ENCODE peak calls at places on chromosomes 2 and 18, in five cellular contexts. One of them, this sample, is unnamed.

GRCh38 chr2:218011641-218012040 is 8.8 kb upstream of the TNS1 start:
- DNase-seq in KBM-7: no peak
- DNase-seq in left kidney: no peak
- DNase-seq in activated CD8-positive, alpha-beta T cell treated with anti-CD3 and anti-CD28 coated beads for 36 hours: no peak
- DNase-seq in EL: no peak
- DNase-seq in this sample: no peak

GRCh38 chr2:68291317-68291716 is 28.4 kb downstream of the CNRIP1 start:
- DNase-seq in KBM-7: no peak
- DNase-seq in left kidney: no peak
- DNase-seq in activated CD8-positive, alpha-beta T cell treated with anti-CD3 and anti-CD28 coated beads for 36 hours: no peak
- DNase-seq in EL: no peak
- DNase-seq in this sample: no peak

GRCh38 chr18:55381277-55381676 is 206.7 kb downstream of the TCF4 start:
- DNase-seq in KBM-7: no peak
- DNase-seq in left kidney: no peak
- DNase-seq in activated CD8-positive, alpha-beta T cell treated with anti-CD3 and anti-CD28 coated beads for 36 hours: no peak
- DNase-seq in EL: peak; percentile 59
- DNase-seq in this sample: no peak

GRCh38 chr2:15838481-15838880 is 101.9 kb upstream of the MYCN start:
- DNase-seq in KBM-7: no peak
- DNase-seq in left kidney: no peak
- DNase-seq in activated CD8-positive, alpha-beta T cell treated with anti-CD3 and anti-CD28 coated beads for 36 hours: no peak
- DNase-seq in EL: no peak
- DNase-seq in this sample: no peak

GRCh38 chr2:183541766-183542165 is 417.5 kb downstream of the NUP35 start:
- DNase-seq in KBM-7: no peak
- DNase-seq in left kidney: no peak
- DNase-seq in activated CD8-positive, alpha-beta T cell treated with anti-CD3 and anti-CD28 coated beads for 36 hours: no peak
- DNase-seq in EL: peak; percentile 65
- DNase-seq in this sample: peak; percentile 52

GRCh38 chr2:223100061-223100511 is 48.1 kb downstream of the KCNE4 start:
- DNase-seq in KBM-7: no peak
- DNase-seq in left kidney: peak; percentile 73
- DNase-seq in activated CD8-positive, alpha-beta T cell treated with anti-CD3 and anti-CD28 coated beads for 36 hours: no peak
- DNase-seq in EL: peak; percentile 81
- DNase-seq in this sample: no peak

GRCh38 chr18:56302161-56302560 is 336.2 kb downstream of the TXNL1 start:
- DNase-seq in KBM-7: no peak
- DNase-seq in left kidney: no peak
- DNase-seq in activated CD8-positive, alpha-beta T cell treated with anti-CD3 and anti-CD28 coated beads for 36 hours: no peak
- DNase-seq in EL: no peak
- DNase-seq in this sample: no peak

GRCh38 chr2:167637726-167638125 is 609.7 kb downstream of the STK39 start:
- DNase-seq in KBM-7: no peak
- DNase-seq in left kidney: no peak
- DNase-seq in activated CD8-positive, alpha-beta T cell treated with anti-CD3 and anti-CD28 coated beads for 36 hours: no peak
- DNase-seq in EL: no peak
- DNase-seq in this sample: no peak

GRCh38 chr18:58228176-58228575 is 184.2 kb downstream of the NEDD4L start:
- DNase-seq in KBM-7: no peak
- DNase-seq in left kidney: no peak
- DNase-seq in activated CD8-positive, alpha-beta T cell treated with anti-CD3 and anti-CD28 coated beads for 36 hours: no peak
- DNase-seq in EL: no peak
- DNase-seq in this sample: no peak

GRCh38 chr2:152525277-152525838 is 190.4 kb downstream of the FMNL2 start:
- DNase-seq in KBM-7: no peak
- DNase-seq in left kidney: no peak
- DNase-seq in activated CD8-positive, alpha-beta T cell treated with anti-CD3 and anti-CD28 coated beads for 36 hours: no peak
- DNase-seq in EL: peak; percentile 90
- DNase-seq in this sample: peak; percentile 63

GRCh38 chr2:174873457-174873856 is 109.2 kb upstream of the CHRNA1 start:
- DNase-seq in KBM-7: no peak
- DNase-seq in left kidney: no peak
- DNase-seq in activated CD8-positive, alpha-beta T cell treated with anti-CD3 and anti-CD28 coated beads for 36 hours: no peak
- DNase-seq in EL: peak; percentile 19
- DNase-seq in this sample: no peak

GRCh38 chr2:5932556-5933469 is 240.6 kb downstream of the SOX11 start:
- DNase-seq in KBM-7: no peak
- DNase-seq in left kidney: no peak
- DNase-seq in activated CD8-positive, alpha-beta T cell treated with anti-CD3 and anti-CD28 coated beads for 36 hours: no peak
- DNase-seq in EL: no peak
- DNase-seq in this sample: no peak

GRCh38 chr2:200616193-200616592 is 30.4 kb downstream of the AOX1 start:
- DNase-seq in KBM-7: no peak
- DNase-seq in left kidney: no peak
- DNase-seq in activated CD8-positive, alpha-beta T cell treated with anti-CD3 and anti-CD28 coated beads for 36 hours: no peak
- DNase-seq in EL: peak; percentile 49
- DNase-seq in this sample: no peak

GRCh38 chr2:164785447-164785846 is 56.2 kb downstream of the COBLL1 start:
- DNase-seq in KBM-7: no peak
- DNase-seq in left kidney: no peak
- DNase-seq in activated CD8-positive, alpha-beta T cell treated with anti-CD3 and anti-CD28 coated beads for 36 hours: no peak
- DNase-seq in EL: peak; percentile 20
- DNase-seq in this sample: no peak

GRCh38 chr2:226977775-226978190 is 141.9 kb downstream of the RHBDD1 start:
- DNase-seq in KBM-7: no peak
- DNase-seq in left kidney: no peak
- DNase-seq in activated CD8-positive, alpha-beta T cell treated with anti-CD3 and anti-CD28 coated beads for 36 hours: no peak
- DNase-seq in EL: peak; percentile 83
- DNase-seq in this sample: no peak

GRCh38 chr18:47953471-47953931 is 23.0 kb upstream of the SMAD2 start:
- DNase-seq in KBM-7: peak; percentile 93
- DNase-seq in left kidney: peak; percentile 56
- DNase-seq in activated CD8-positive, alpha-beta T cell treated with anti-CD3 and anti-CD28 coated beads for 36 hours: peak; percentile 57
- DNase-seq in EL: peak; percentile 70
- DNase-seq in this sample: peak; percentile 19

GRCh38 chr18:34085140-34085739 is 139.5 kb downstream of the NOL4 start:
- DNase-seq in KBM-7: no peak
- DNase-seq in left kidney: no peak
- DNase-seq in activated CD8-positive, alpha-beta T cell treated with anti-CD3 and anti-CD28 coated beads for 36 hours: no peak
- DNase-seq in EL: no peak
- DNase-seq in this sample: no peak

GRCh38 chr2:237451582-237452469 is 35.2 kb upstream of the MLPH start:
- DNase-seq in KBM-7: no peak
- DNase-seq in left kidney: peak; percentile 95
- DNase-seq in activated CD8-positive, alpha-beta T cell treated with anti-CD3 and anti-CD28 coated beads for 36 hours: no peak
- DNase-seq in EL: no peak
- DNase-seq in this sample: no peak

GRCh38 chr2:110751642-110752041 is 19.3 kb downstream of the ACOXL start:
- DNase-seq in KBM-7: no peak
- DNase-seq in left kidney: no peak
- DNase-seq in activated CD8-positive, alpha-beta T cell treated with anti-CD3 and anti-CD28 coated beads for 36 hours: no peak
- DNase-seq in EL: no peak
- DNase-seq in this sample: no peak

GRCh38 chr18:56038258-56039030 is 450.5 kb upstream of the TCF4 start:
- DNase-seq in KBM-7: peak; percentile 5
- DNase-seq in left kidney: peak; percentile 5
- DNase-seq in activated CD8-positive, alpha-beta T cell treated with anti-CD3 and anti-CD28 coated beads for 36 hours: no peak
- DNase-seq in EL: no peak
- DNase-seq in this sample: no peak

GRCh38 chr2:235879116-235879515 is 289.1 kb downstream of the GBX2 start:
- DNase-seq in KBM-7: no peak
- DNase-seq in left kidney: no peak
- DNase-seq in activated CD8-positive, alpha-beta T cell treated with anti-CD3 and anti-CD28 coated beads for 36 hours: no peak
- DNase-seq in EL: no peak
- DNase-seq in this sample: no peak

GRCh38 chr2:100317634-100318033 is 4.7 kb downstream of the LONRF2 start:
- DNase-seq in KBM-7: no peak
- DNase-seq in left kidney: peak; percentile 6
- DNase-seq in activated CD8-positive, alpha-beta T cell treated with anti-CD3 and anti-CD28 coated beads for 36 hours: no peak
- DNase-seq in EL: no peak
- DNase-seq in this sample: no peak

GRCh38 chr2:219576505-219577388 is 4.6 kb downstream of the INHA start:
- DNase-seq in KBM-7: no peak
- DNase-seq in left kidney: peak; percentile 93
- DNase-seq in activated CD8-positive, alpha-beta T cell treated with anti-CD3 and anti-CD28 coated beads for 36 hours: no peak
- DNase-seq in EL: no peak
- DNase-seq in this sample: no peak

GRCh38 chr2:168758970-168759820 is 43.2 kb upstream of the NOSTRIN start:
- DNase-seq in KBM-7: peak; percentile 55
- DNase-seq in left kidney: peak; percentile 78
- DNase-seq in activated CD8-positive, alpha-beta T cell treated with anti-CD3 and anti-CD28 coated beads for 36 hours: peak; percentile 21
- DNase-seq in EL: peak; percentile 48
- DNase-seq in this sample: no peak

GRCh38 chr2:201270293-201271001 is 10.1 kb downstream of the CASP8 start:
- DNase-seq in KBM-7: no peak
- DNase-seq in left kidney: no peak
- DNase-seq in activated CD8-positive, alpha-beta T cell treated with anti-CD3 and anti-CD28 coated beads for 36 hours: no peak
- DNase-seq in EL: no peak
- DNase-seq in this sample: no peak

GRCh38 chr2:5236308-5236707 is 455.9 kb upstream of the SOX11 start:
- DNase-seq in KBM-7: no peak
- DNase-seq in left kidney: no peak
- DNase-seq in activated CD8-positive, alpha-beta T cell treated with anti-CD3 and anti-CD28 coated beads for 36 hours: no peak
- DNase-seq in EL: no peak
- DNase-seq in this sample: no peak

GRCh38 chr2:140122001-140122400 is 1341.8 kb upstream of the NXPH2 start:
- DNase-seq in KBM-7: no peak
- DNase-seq in left kidney: no peak
- DNase-seq in activated CD8-positive, alpha-beta T cell treated with anti-CD3 and anti-CD28 coated beads for 36 hours: no peak
- DNase-seq in EL: no peak
- DNase-seq in this sample: no peak

GRCh38 chr2:30178618-30179404 is 32.0 kb downstream of the YPEL5 start:
- DNase-seq in KBM-7: no peak
- DNase-seq in left kidney: peak; percentile 27
- DNase-seq in activated CD8-positive, alpha-beta T cell treated with anti-CD3 and anti-CD28 coated beads for 36 hours: no peak
- DNase-seq in EL: peak; percentile 38
- DNase-seq in this sample: no peak

GRCh38 chr2:186554850-186555785 is 34.7 kb upstream of the ITGAV start:
- DNase-seq in KBM-7: no peak
- DNase-seq in left kidney: no peak
- DNase-seq in activated CD8-positive, alpha-beta T cell treated with anti-CD3 and anti-CD28 coated beads for 36 hours: no peak
- DNase-seq in EL: no peak
- DNase-seq in this sample: no peak

GRCh38 chr18:2912357-2913299 is 65.8 kb downstream of the EMILIN2 start:
- DNase-seq in KBM-7: no peak
- DNase-seq in left kidney: no peak
- DNase-seq in activated CD8-positive, alpha-beta T cell treated with anti-CD3 and anti-CD28 coated beads for 36 hours: no peak
- DNase-seq in EL: no peak
- DNase-seq in this sample: no peak

GRCh38 chr2:192286093-192286701 is 91.5 kb upstream of the TMEFF2 start:
- DNase-seq in KBM-7: peak; percentile 16
- DNase-seq in left kidney: peak; percentile 22
- DNase-seq in activated CD8-positive, alpha-beta T cell treated with anti-CD3 and anti-CD28 coated beads for 36 hours: no peak
- DNase-seq in EL: peak; percentile 58
- DNase-seq in this sample: no peak

GRCh38 chr2:46999857-47000678 is 84.5 kb upstream of the MCFD2 start:
- DNase-seq in KBM-7: no peak
- DNase-seq in left kidney: peak; percentile 31
- DNase-seq in activated CD8-positive, alpha-beta T cell treated with anti-CD3 and anti-CD28 coated beads for 36 hours: no peak
- DNase-seq in EL: no peak
- DNase-seq in this sample: no peak

GRCh38 chr2:16713011-16713423 is 47.4 kb upstream of the CYRIA start:
- DNase-seq in KBM-7: no peak
- DNase-seq in left kidney: no peak
- DNase-seq in activated CD8-positive, alpha-beta T cell treated with anti-CD3 and anti-CD28 coated beads for 36 hours: no peak
- DNase-seq in EL: no peak
- DNase-seq in this sample: no peak

GRCh38 chr2:42252464-42252863 is 83.3 kb downstream of the EML4 start:
- DNase-seq in KBM-7: no peak
- DNase-seq in left kidney: no peak
- DNase-seq in activated CD8-positive, alpha-beta T cell treated with anti-CD3 and anti-CD28 coated beads for 36 hours: peak; percentile 82
- DNase-seq in EL: no peak
- DNase-seq in this sample: no peak

GRCh38 chr2:206531996-206532543 is 88.7 kb downstream of the ADAM23 start:
- DNase-seq in KBM-7: no peak
- DNase-seq in left kidney: peak; percentile 39
- DNase-seq in activated CD8-positive, alpha-beta T cell treated with anti-CD3 and anti-CD28 coated beads for 36 hours: no peak
- DNase-seq in EL: no peak
- DNase-seq in this sample: no peak

GRCh38 chr2:46293466-46293865 is 3.7 kb upstream of the EPAS1 start:
- DNase-seq in KBM-7: no peak
- DNase-seq in left kidney: no peak
- DNase-seq in activated CD8-positive, alpha-beta T cell treated with anti-CD3 and anti-CD28 coated beads for 36 hours: no peak
- DNase-seq in EL: no peak
- DNase-seq in this sample: no peak

GRCh38 chr18:961644-962355 is 57.1 kb downstream of the ADCYAP1 start:
- DNase-seq in KBM-7: peak; percentile 57
- DNase-seq in left kidney: peak; percentile 39
- DNase-seq in activated CD8-positive, alpha-beta T cell treated with anti-CD3 and anti-CD28 coated beads for 36 hours: peak; percentile 68
- DNase-seq in EL: peak; percentile 30
- DNase-seq in this sample: peak; percentile 25

This sample was measured in colonic mucosa.